ENCODE peak calls at places on chromosomes 16 and 17, in five cellular contexts. One of them, this sample, is unnamed.

GRCh38 chr16:9438991-9439390 is 347.5 kb downstream of the HAPSTR1 start:
- DNase-seq in hepatocyte: no peak
- DNase-seq in DND-41: no peak
- DNase-seq in neural progenitor cell: no peak
- DNase-seq in endothelial cell of umbilical vein: no peak
- DNase-seq in this sample: no peak

GRCh38 chr16:35598696-35599332 is 2139.4 kb downstream of the TP53TG3F start:
- DNase-seq in endothelial cell of umbilical vein: no peak
- DNase-seq in hepatocyte: no peak
- DNase-seq in DND-41: peak; percentile 41
- DNase-seq in neural progenitor cell: no peak
- DNase-seq in this sample: no peak

GRCh38 chr17:62017912-62018311 is 47.2 kb downstream of the MED13 start:
- DNase-seq in DND-41: no peak
- DNase-seq in endothelial cell of umbilical vein: peak; percentile 42
- DNase-seq in hepatocyte: no peak
- DNase-seq in neural progenitor cell: no peak
- DNase-seq in this sample: no peak

GRCh38 chr17:73798111-73798748 is 154.0 kb upstream of the SDK2 start:
- DNase-seq in endothelial cell of umbilical vein: no peak
- DNase-seq in DND-41: no peak
- DNase-seq in hepatocyte: peak; percentile 93
- DNase-seq in neural progenitor cell: no peak
- DNase-seq in this sample: no peak

GRCh38 chr16:81349608-81350305 is 35.0 kb downstream of the GAN start:
- DNase-seq in neural progenitor cell: no peak
- DNase-seq in endothelial cell of umbilical vein: no peak
- DNase-seq in DND-41: no peak
- DNase-seq in hepatocyte: no peak
- DNase-seq in this sample: no peak

GRCh38 chr17:76643553-76644148 is at the start of gene ST6GALNAC1:
- DNase-seq in DND-41: no peak
- DNase-seq in hepatocyte: peak; percentile 64
- DNase-seq in endothelial cell of umbilical vein: peak; percentile 26
- DNase-seq in neural progenitor cell: no peak
- DNase-seq in this sample: no peak

GRCh38 chr16:24771779-24772157 is 42.3 kb downstream of the TNRC6A start:
- DNase-seq in hepatocyte: no peak
- DNase-seq in DND-41: no peak
- DNase-seq in endothelial cell of umbilical vein: no peak
- DNase-seq in neural progenitor cell: no peak
- DNase-seq in this sample: no peak

GRCh38 chr16:84758627-84759026 is 58.8 kb downstream of the USP10 start:
- DNase-seq in hepatocyte: no peak
- DNase-seq in endothelial cell of umbilical vein: no peak
- DNase-seq in DND-41: no peak
- DNase-seq in neural progenitor cell: no peak
- DNase-seq in this sample: no peak

GRCh38 chr16:67199011-67199807 is at the start of gene ELMO3:
- DNase-seq in hepatocyte: peak; percentile 82
- DNase-seq in endothelial cell of umbilical vein: no peak
- DNase-seq in neural progenitor cell: peak; percentile 87
- DNase-seq in DND-41: no peak
- DNase-seq in this sample: no peak

GRCh38 chr17:47225436-47225858 is 16.3 kb downstream of the MYL4 start:
- DNase-seq in neural progenitor cell: no peak
- DNase-seq in DND-41: no peak
- DNase-seq in hepatocyte: no peak
- DNase-seq in endothelial cell of umbilical vein: peak; percentile 98
- DNase-seq in this sample: no peak

GRCh38 chr16:9258423-9259051 is 167.1 kb downstream of the HAPSTR1 start:
- DNase-seq in neural progenitor cell: peak; percentile 80
- DNase-seq in endothelial cell of umbilical vein: peak; percentile 3
- DNase-seq in DND-41: peak; percentile 47
- DNase-seq in hepatocyte: peak; percentile 65
- DNase-seq in this sample: peak; percentile 70

GRCh38 chr16:71738820-71739219 is 14.3 kb upstream of the PHLPP2 start:
- DNase-seq in hepatocyte: peak; percentile 9
- DNase-seq in DND-41: no peak
- DNase-seq in endothelial cell of umbilical vein: no peak
- DNase-seq in neural progenitor cell: no peak
- DNase-seq in this sample: no peak

GRCh38 chr17:31680126-31680525 is 178.9 kb downstream of the COPRS start:
- DNase-seq in hepatocyte: no peak
- DNase-seq in neural progenitor cell: no peak
- DNase-seq in endothelial cell of umbilical vein: no peak
- DNase-seq in DND-41: no peak
- DNase-seq in this sample: no peak

GRCh38 chr16:77556203-77556602 is 121.4 kb upstream of the ADAMTS18 start:
- DNase-seq in hepatocyte: no peak
- DNase-seq in DND-41: no peak
- DNase-seq in endothelial cell of umbilical vein: no peak
- DNase-seq in neural progenitor cell: peak; percentile 60
- DNase-seq in this sample: no peak

GRCh38 chr17:76390003-76390421 is 5.6 kb downstream of the SPHK1 start:
- DNase-seq in neural progenitor cell: no peak
- DNase-seq in DND-41: no peak
- DNase-seq in endothelial cell of umbilical vein: no peak
- DNase-seq in hepatocyte: no peak
- DNase-seq in this sample: no peak

GRCh38 chr16:5252800-5253199 is 155.2 kb upstream of the EEF2KMT start:
- DNase-seq in endothelial cell of umbilical vein: no peak
- DNase-seq in neural progenitor cell: peak; percentile 50
- DNase-seq in hepatocyte: no peak
- DNase-seq in DND-41: no peak
- DNase-seq in this sample: no peak

GRCh38 chr17:66469088-66469442 is 166.7 kb downstream of the PRKCA start:
- DNase-seq in DND-41: no peak
- DNase-seq in hepatocyte: no peak
- DNase-seq in endothelial cell of umbilical vein: no peak
- DNase-seq in neural progenitor cell: peak; percentile 8
- DNase-seq in this sample: no peak

DNA sequence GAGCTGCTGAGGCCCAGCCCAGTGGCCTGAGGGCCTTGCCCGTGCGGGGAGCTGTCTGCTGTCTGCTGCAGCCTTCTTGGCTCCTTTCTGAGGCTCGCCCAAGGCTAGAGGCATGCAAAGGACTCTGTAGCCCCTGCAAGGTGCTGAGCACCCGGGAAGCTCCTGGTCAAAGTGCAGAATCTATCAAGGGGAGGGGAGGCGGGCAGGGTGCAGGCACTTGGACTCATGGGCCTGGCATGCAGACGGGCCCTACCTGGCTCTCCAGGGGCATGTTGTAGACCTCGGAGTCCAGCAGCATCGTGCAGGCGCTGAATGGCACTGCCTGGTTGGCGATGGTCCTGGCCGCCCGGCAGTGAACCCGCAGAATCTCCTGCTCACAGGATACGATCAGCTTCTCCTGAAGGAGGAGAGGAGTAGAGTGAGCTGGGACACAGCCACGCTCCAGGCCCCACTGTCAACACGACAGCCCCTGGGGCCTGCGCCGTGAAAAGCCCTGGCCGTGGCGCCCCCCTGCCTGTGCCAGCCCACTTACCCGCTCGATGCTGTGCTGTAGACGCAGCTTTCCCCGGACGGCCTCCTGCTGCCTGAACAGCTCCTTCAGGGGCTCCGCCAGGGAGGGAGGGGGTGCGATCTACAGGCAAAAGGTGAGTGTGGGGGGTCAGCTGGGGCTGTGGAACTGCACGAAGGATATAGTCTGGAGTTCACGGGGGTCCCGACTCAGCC is 57.2 kb downstream of the ZNF778 start:
- DNase-seq in neural progenitor cell: no peak
- DNase-seq in endothelial cell of umbilical vein: no peak
- DNase-seq in hepatocyte: no peak
- DNase-seq in DND-41: no peak
- DNase-seq in this sample: no peak
- H3K36me3 ChIP-seq in neural progenitor cell: no peaks in the 10 kb centered on the region
- H3K36me3 ChIP-seq in endothelial cell of umbilical vein: peaks cover 38% of the 10 kb centered on the region
- H3K36me3 ChIP-seq in hepatocyte: no peaks in the 10 kb centered on the region
- H3K36me3 ChIP-seq in DND-41: peaks cover 93% of the 10 kb centered on the region
- H3K36me3 ChIP-seq in this sample: peaks cover 84% of the 10 kb centered on the region

GRCh38 chr16:31360296-31360695 is 5.3 kb downstream of the ITGAX start:
- DNase-seq in endothelial cell of umbilical vein: no peak
- DNase-seq in DND-41: no peak
- DNase-seq in hepatocyte: no peak
- DNase-seq in neural progenitor cell: no peak
- DNase-seq in this sample: no peak

GRCh38 chr16:31354394-31355291 is at the start of gene ITGAX:
- DNase-seq in DND-41: peak; percentile 13
- DNase-seq in endothelial cell of umbilical vein: peak; percentile 34
- DNase-seq in hepatocyte: peak; percentile 62
- DNase-seq in neural progenitor cell: no peak
- DNase-seq in this sample: no peak

GRCh38 chr16:31356566-31357323 is 1.8 kb downstream of the ITGAX start:
- DNase-seq in neural progenitor cell: peak; percentile 23
- DNase-seq in DND-41: no peak
- DNase-seq in hepatocyte: no peak
- DNase-seq in endothelial cell of umbilical vein: no peak
- DNase-seq in this sample: no peak

GRCh38 chr16:31355701-31356100 is 725 bp downstream of the ITGAX start:
- DNase-seq in endothelial cell of umbilical vein: no peak
- DNase-seq in hepatocyte: no peak
- DNase-seq in DND-41: no peak
- DNase-seq in neural progenitor cell: no peak
- DNase-seq in this sample: no peak

GRCh38 chr16:31357324-31358156 is 2.6 kb downstream of the ITGAX start:
- DNase-seq in DND-41: no peak
- DNase-seq in hepatocyte: no peak
- DNase-seq in neural progenitor cell: no peak
- DNase-seq in endothelial cell of umbilical vein: no peak
- DNase-seq in this sample: no peak
- TF ChIP-seq CTCF in DND-41: peak; percentile 13
- TF ChIP-seq CTCF in hepatocyte: no peak
- TF ChIP-seq CTCF in neural progenitor cell: no peak
- TF ChIP-seq CTCF in endothelial cell of umbilical vein: no peak
- TF ChIP-seq CTCF in this sample: peak; percentile 18

DNA sequence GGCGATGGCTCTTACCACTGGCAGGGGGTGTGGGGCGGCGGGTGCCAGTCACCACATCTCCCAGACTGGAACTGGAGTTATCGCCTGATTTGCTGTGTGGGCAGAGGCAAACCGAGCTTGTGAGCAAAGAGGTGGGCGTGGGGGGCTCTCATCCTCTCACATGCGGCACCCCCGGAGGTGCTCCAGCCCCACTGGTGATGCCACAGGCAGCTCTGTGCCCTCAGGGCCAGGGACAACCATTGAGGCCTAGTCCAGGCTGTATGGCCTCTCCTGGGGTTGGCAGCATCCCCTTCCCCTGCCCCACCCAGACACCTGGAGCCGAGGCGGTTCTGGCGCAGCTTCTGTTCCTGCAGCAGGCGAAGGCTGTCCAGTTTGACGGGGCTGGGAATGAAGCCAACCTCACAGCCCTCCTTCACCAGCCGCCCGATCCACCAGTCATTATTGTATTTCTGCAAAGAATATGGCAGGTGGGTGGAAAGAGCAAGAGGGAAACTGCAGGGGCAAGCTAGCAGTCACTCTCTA is 10.9 kb downstream of the CACNB1 start:
- DNase-seq in hepatocyte: no peak
- DNase-seq in endothelial cell of umbilical vein: no peak
- DNase-seq in neural progenitor cell: no peak
- DNase-seq in DND-41: no peak
- DNase-seq in this sample: no peak
- H3K36me3 ChIP-seq in hepatocyte: no peaks in the 10 kb centered on the region
- H3K36me3 ChIP-seq in endothelial cell of umbilical vein: peaks cover 42% of the 10 kb centered on the region
- H3K36me3 ChIP-seq in neural progenitor cell: no peaks in the 10 kb centered on the region
- H3K36me3 ChIP-seq in DND-41: peaks cover 80% of the 10 kb centered on the region
- H3K36me3 ChIP-seq in this sample: peaks cover 80% of the 10 kb centered on the region

GRCh38 chr16:30352488-30353401 is 2.4 kb downstream of the CD2BP2 start:
- DNase-seq in neural progenitor cell: no peak
- DNase-seq in endothelial cell of umbilical vein: no peak
- DNase-seq in hepatocyte: no peak
- DNase-seq in DND-41: no peak
- DNase-seq in this sample: peak; percentile 37
- TF ChIP-seq CTCF in neural progenitor cell: peak; percentile 17
- TF ChIP-seq CTCF in endothelial cell of umbilical vein: peak; percentile 17
- TF ChIP-seq CTCF in hepatocyte: no peak
- TF ChIP-seq CTCF in DND-41: no peak
- TF ChIP-seq CTCF in this sample: peak; percentile 50

GRCh38 chr16:10932959-10933710 is 9.1 kb downstream of the DEXI start:
- DNase-seq in endothelial cell of umbilical vein: no peak
- DNase-seq in DND-41: no peak
- DNase-seq in neural progenitor cell: no peak
- DNase-seq in hepatocyte: no peak
- DNase-seq in this sample: no peak

GRCh38 chr16:10931133-10931532 is 11.1 kb downstream of the DEXI start:
- DNase-seq in hepatocyte: no peak
- DNase-seq in neural progenitor cell: no peak
- DNase-seq in endothelial cell of umbilical vein: no peak
- DNase-seq in DND-41: no peak
- DNase-seq in this sample: no peak

GRCh38 chr16:10929853-10930754 is 12.2 kb downstream of the DEXI start:
- DNase-seq in endothelial cell of umbilical vein: no peak
- DNase-seq in neural progenitor cell: no peak
- DNase-seq in hepatocyte: no peak
- DNase-seq in DND-41: no peak
- DNase-seq in this sample: no peak

GRCh38 chr16:10931977-10932632 is 10.2 kb downstream of the DEXI start:
- DNase-seq in hepatocyte: no peak
- DNase-seq in endothelial cell of umbilical vein: no peak
- DNase-seq in DND-41: no peak
- DNase-seq in neural progenitor cell: no peak
- DNase-seq in this sample: no peak

DNA sequence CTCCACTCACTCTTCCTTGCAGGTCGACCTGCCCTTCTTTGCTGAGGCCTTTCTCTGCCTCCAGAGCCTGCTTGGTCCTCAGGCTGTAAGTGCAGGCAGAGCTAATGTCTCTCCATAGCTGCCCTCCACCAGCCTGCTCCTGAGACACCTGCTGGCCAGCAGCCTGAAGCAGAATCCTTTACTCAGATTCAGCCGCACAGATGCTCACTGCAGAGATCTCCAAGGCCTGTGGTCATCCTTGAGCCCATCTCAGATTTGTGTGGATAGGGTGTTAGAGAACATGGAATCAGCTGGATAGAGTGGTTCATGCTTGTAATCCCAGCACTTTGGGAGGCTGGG is 11.5 kb downstream of the DEXI start:
- DNase-seq in DND-41: no peak
- DNase-seq in neural progenitor cell: no peak
- DNase-seq in endothelial cell of umbilical vein: no peak
- DNase-seq in hepatocyte: no peak
- DNase-seq in this sample: peak; percentile 49
- H3K36me3 ChIP-seq in DND-41: peaks cover 69% of the 10 kb centered on the region
- H3K36me3 ChIP-seq in neural progenitor cell: no peaks in the 10 kb centered on the region
- H3K36me3 ChIP-seq in endothelial cell of umbilical vein: peaks cover 23% of the 10 kb centered on the region
- H3K36me3 ChIP-seq in hepatocyte: no peaks in the 10 kb centered on the region
- H3K36me3 ChIP-seq in this sample: peaks cover 24% of the 10 kb centered on the region

GRCh38 chr17:58205936-58206335 is 13.1 kb downstream of the MKS1 start:
- DNase-seq in endothelial cell of umbilical vein: no peak
- DNase-seq in neural progenitor cell: no peak
- DNase-seq in DND-41: no peak
- DNase-seq in hepatocyte: no peak
- DNase-seq in this sample: no peak

GRCh38 chr17:58215685-58216084 is 3.4 kb downstream of the MKS1 start:
- DNase-seq in hepatocyte: no peak
- DNase-seq in DND-41: peak; percentile 18
- DNase-seq in endothelial cell of umbilical vein: no peak
- DNase-seq in neural progenitor cell: no peak
- DNase-seq in this sample: peak; percentile 20

GRCh38 chr17:58207451-58207850 is 11.6 kb downstream of the MKS1 start:
- DNase-seq in endothelial cell of umbilical vein: no peak
- DNase-seq in hepatocyte: no peak
- DNase-seq in neural progenitor cell: no peak
- DNase-seq in DND-41: no peak
- DNase-seq in this sample: no peak

GRCh38 chr17:58208344-58208743 is 10.7 kb downstream of the MKS1 start:
- DNase-seq in hepatocyte: no peak
- DNase-seq in endothelial cell of umbilical vein: no peak
- DNase-seq in DND-41: no peak
- DNase-seq in neural progenitor cell: no peak
- DNase-seq in this sample: no peak

GRCh38 chr17:58210922-58211321 is 8.1 kb downstream of the MKS1 start:
- DNase-seq in DND-41: no peak
- DNase-seq in endothelial cell of umbilical vein: no peak
- DNase-seq in hepatocyte: no peak
- DNase-seq in neural progenitor cell: no peak
- DNase-seq in this sample: no peak
- TF ChIP-seq CTCF in DND-41: peak; percentile 44
- TF ChIP-seq CTCF in endothelial cell of umbilical vein: no peak
- TF ChIP-seq CTCF in hepatocyte: no peak
- TF ChIP-seq CTCF in neural progenitor cell: peak; percentile 17
- TF ChIP-seq CTCF in this sample: peak; percentile 63